ENCODE peak calls at places on chromosomes 5 and 9, in five cellular contexts. Q is K562, Y is lower lobe of right lung, W is OCI-LY7, M is IMR-90. C is an unnamed sample.

GRCh38 chr5:122259995-122260394 is 52.0 kb upstream of the SNCAIP start:
- DNase-seq in W (no peak), Y (no peak), M (peak), Q (no peak), C (peak)

GRCh38 chr5:148791334-148791667 is 35.1 kb upstream of the ADRB2 start:
- DNase-seq in Q (no peak), M (peak), Y (no peak), W (no peak), C (peak)

GRCh38 chr5:67964619-67965018 is 250.9 kb upstream of the PIK3R1 start:
- DNase-seq in Y (no peak), W (no peak), Q (no peak), M (no peak), C (peak)

GRCh38 chr5:168654225-168654624 is 75.1 kb upstream of the PANK3 start:
- DNase-seq in Y (no peak), M (peak), Q (no peak), W (no peak), C (peak)

GRCh38 chr5:61327761-61328753 is 4.0 kb upstream of the ZSWIM6 start:
- DNase-seq in Y (no peak), W (no peak), Q (no peak), M (peak), C (peak)

GRCh38 chr9:133495327-133496293 is 16.7 kb upstream of the SLC2A6 start:
- DNase-seq in W (no peak), Y (peak), Q (no peak), M (no peak), C (no peak)

GRCh38 chr5:177553671-177554429 is 513 bp downstream of the FAM193B start:
- DNase-seq in Q (peak), M (no peak), W (peak), Y (peak), C (no peak)

GRCh38 chr5:10601246-10602030 is 37.6 kb downstream of the ANKRD33B start:
- DNase-seq in M (peak), Q (peak), Y (peak), W (peak), C (peak)

GRCh38 chr5:95631991-95632675 is 12.2 kb downstream of the GPR150 start:
- DNase-seq in Q (peak), M (peak), W (peak), Y (no peak), C (peak)

GRCh38 chr5:125550237-125550636 is 803.8 kb upstream of the ZNF608 start:
- DNase-seq in Y (no peak), Q (no peak), W (no peak), M (peak), C (peak)

GRCh38 chr9:3730527-3730926 is 204.7 kb upstream of the RFX3 start:
- DNase-seq in Y (no peak), W (no peak), Q (no peak), M (no peak), C (no peak)

GRCh38 chr5:93874080-93874479 is 132.7 kb upstream of the POU5F2 start:
- DNase-seq in Y (no peak), W (no peak), Q (no peak), M (peak), C (peak)

GRCh38 chr5:3030511-3031165 is 279.2 kb upstream of the IRX2 start:
- DNase-seq in W (no peak), Y (no peak), M (no peak), Q (no peak), C (no peak)

GRCh38 chr5:91956738-91957137 is 573.6 kb upstream of the ARRDC3 start:
- DNase-seq in Q (no peak), Y (no peak), M (no peak), W (no peak), C (no peak)

GRCh38 chr5:64971990-64972389 is 203.3 kb downstream of the CWC27 start:
- DNase-seq in M (no peak), W (no peak), Q (no peak), Y (no peak), C (no peak)

GRCh38 chr9:26809795-26810194 is 82.8 kb downstream of the CAAP1 start:
- DNase-seq in Y (no peak), W (no peak), Q (no peak), M (peak), C (peak)

GRCh38 chr9:69155341-69156030 is 18.6 kb upstream of the TJP2 start:
- DNase-seq in Y (no peak), W (no peak), M (no peak), Q (no peak), C (no peak)

GRCh38 chr9:69153707-69154521 is 20.2 kb upstream of the TJP2 start:
- DNase-seq in W (no peak), M (no peak), Y (no peak), Q (no peak), C (no peak)

GRCh38 chr9:69158471-69158870 is 15.6 kb upstream of the TJP2 start:
- DNase-seq in W (no peak), Q (no peak), M (no peak), Y (no peak), C (no peak)

GRCh38 chr9:69157751-69158466 is 16.2 kb upstream of the TJP2 start:
- DNase-seq in W (no peak), Y (no peak), M (peak), Q (no peak), C (peak)
- TF ChIP-seq CTCF in W (peak), Y (peak), M (peak), Q (no peak), C (peak)

GRCh38 chr5:139390639-139391569 is 1.2 kb upstream of the MZB1 start:
- DNase-seq in Q (no peak), M (no peak), W (no peak), Y (no peak), C (no peak)
- H3K4me3 ChIP-seq in Q (no peak), M (no peak), W (peak), Y (no peak), C (no peak)

DNA sequence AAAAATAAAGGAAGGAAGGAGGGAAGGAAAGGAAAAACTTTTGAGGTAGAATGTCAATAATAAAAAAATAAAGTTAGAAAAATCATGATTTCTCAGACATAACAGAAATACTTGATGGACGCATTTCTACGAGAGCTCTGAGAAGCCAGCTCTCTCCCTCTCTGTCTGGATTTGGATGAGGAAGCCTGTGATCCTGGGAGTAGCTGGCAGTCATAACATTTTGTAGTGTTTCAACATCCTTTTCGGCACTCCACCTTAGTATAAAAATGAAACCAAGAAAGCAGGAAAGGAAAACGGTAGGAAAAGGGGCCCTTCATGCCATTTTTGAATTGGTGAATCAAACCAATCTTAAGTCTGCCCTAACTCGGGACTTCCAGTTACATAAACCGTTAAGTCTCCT is 321.3 kb downstream of the EPB41L4A start:
- DNase-seq in Y (no peak), W (no peak), M (no peak), Q (no peak), C (peak)
- TF ChIP-seq CTCF in Y (no peak), W (no peak), M (no peak), Q (no peak), C (no peak)

DNA sequence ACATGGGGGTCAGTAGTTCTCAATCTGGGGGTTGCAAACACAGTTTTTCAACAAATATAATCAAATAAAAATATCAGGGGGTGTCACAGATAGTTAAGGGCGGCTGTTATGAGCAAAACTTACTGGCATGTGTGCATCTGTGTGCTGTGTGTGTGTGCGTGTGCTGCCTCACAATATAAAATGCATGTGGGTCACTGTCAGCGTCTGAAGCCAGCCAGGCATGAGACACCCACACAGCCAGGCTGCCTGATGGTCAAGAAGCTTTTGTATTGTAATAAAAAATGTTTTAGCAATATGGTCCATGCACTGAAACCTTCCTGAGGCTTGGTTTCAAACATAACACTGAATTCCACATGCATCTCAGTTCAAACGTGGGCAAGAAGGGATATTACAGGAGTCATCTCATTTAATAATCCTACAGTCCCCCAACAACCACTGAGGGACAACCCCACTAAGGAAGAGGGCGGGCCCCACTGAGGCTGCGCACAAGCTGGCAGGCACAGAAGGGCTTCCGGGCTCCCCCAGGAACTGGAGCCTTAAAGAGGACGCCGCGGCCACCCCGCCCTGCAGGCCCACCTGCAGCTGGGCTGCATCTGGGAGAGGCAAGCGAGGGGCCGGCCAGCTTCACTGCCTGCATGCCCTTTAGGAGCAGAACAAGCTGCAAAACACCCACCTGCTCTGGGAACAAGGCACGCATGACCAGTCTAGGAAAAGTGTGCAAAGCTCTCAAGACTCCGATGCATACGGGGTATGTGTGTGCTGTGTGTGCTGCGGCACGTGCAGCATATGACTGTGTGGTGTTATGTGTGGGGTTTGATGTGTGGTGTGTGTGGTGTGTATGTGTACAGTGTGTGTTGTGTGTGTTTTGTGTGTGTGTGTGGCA is 14.1 kb downstream of the SEMA4D start:
- DNase-seq in M (no peak), Q (no peak), Y (peak), W (peak), C (no peak)
- H3K4me3 ChIP-seq in M (no peak), Q (no peak), Y (peak), W (peak), C (no peak)

GRCh38 chr9:113150670-113151591 is at the start of gene SLC31A2:
- DNase-seq in M (peak), W (peak), Y (peak), Q (peak), C (peak)
- TF ChIP-seq CTCF in M (peak), W (peak), Y (peak), Q (peak), C (peak)